ENCODE peak calls at places on chromosomes 12 and 14, in four cellular contexts. I is Caco-2, W is PC-3, M is DND-41. B is an unnamed sample. For H3K36me3, the result is how much of the 10 kb centered on the place peaks cover.

GRCh38 chr12:40225337-40225983 is 663 bp downstream of the LRRK2 start:
- DNase-seq in I (no peak), M (no peak), W (no peak), B (no peak)

GRCh38 chr14:77290705-77291104 is 19.7 kb upstream of the NGB start:
- DNase-seq in W (peak), M (no peak), I (no peak), B (no peak)

GRCh38 chr12:67758119-67758873 is 109.8 kb downstream of the DYRK2 start:
- DNase-seq in W (no peak), I (no peak), M (no peak), B (no peak)

GRCh38 chr14:78486621-78487020 is 316.4 kb downstream of the NRXN3 start:
- DNase-seq in W (no peak), I (no peak), M (no peak), B (no peak)

GRCh38 chr14:90815817-90816662 is at the start of gene TTC7B:
- DNase-seq in M (peak), W (peak), I (peak), B (peak)

GRCh38 chr12:542290-543113 is 82.8 kb downstream of the B4GALNT3 start:
- DNase-seq in I (no peak), M (no peak), W (no peak), B (no peak)

GRCh38 chr12:25495336-25496097 is 57.6 kb downstream of the LMNTD1 start:
- DNase-seq in W (peak), M (no peak), I (peak), B (no peak)

GRCh38 chr12:30794020-30794419 is 39.3 kb upstream of the CAPRIN2 start:
- DNase-seq in W (peak), I (no peak), M (no peak), B (no peak)

GRCh38 chr14:71725802-71726638 is 206.2 kb upstream of the RGS6 start:
- DNase-seq in I (no peak), W (peak), M (no peak), B (no peak)

GRCh38 chr12:1702708-1703107 is 11.8 kb downstream of the ADIPOR2 start:
- DNase-seq in M (no peak), W (no peak), I (no peak), B (no peak)

GRCh38 chr14:97408937-97409860 is 612.0 kb downstream of the VRK1 start:
- DNase-seq in M (peak), I (no peak), W (no peak), B (peak)

GRCh38 chr14:29805415-29806123 is 122.1 kb downstream of the PRKD1 start:
- DNase-seq in I (no peak), M (no peak), W (peak), B (no peak)

GRCh38 chr14:71754422-71755095 is 177.7 kb upstream of the RGS6 start:
- DNase-seq in I (no peak), M (no peak), W (no peak), B (no peak)

GRCh38 chr14:101731187-101732080 is 30.1 kb upstream of the PPP2R5C start:
- DNase-seq in M (peak), W (peak), I (peak), B (peak)

GRCh38 chr14:61229475-61229888 is 51.7 kb downstream of the TMEM30B start:
- DNase-seq in M (no peak), W (peak), I (no peak), B (no peak)

GRCh38 chr14:21024668-21025373 is at the start of gene NDRG2:
- DNase-seq in M (peak), W (no peak), I (peak), B (peak)

GRCh38 chr14:102949062-102949800 is 26.8 kb downstream of the AMN start:
- DNase-seq in M (peak), I (no peak), W (peak), B (peak)

GRCh38 chr12:122346054-122346453 is 76.4 kb downstream of the CLIP1 start:
- DNase-seq in M (no peak), I (no peak), W (no peak), B (no peak)

GRCh38 chr12:112418248-112418595 is 525 bp upstream of the PTPN11 start:
- DNase-seq in M (peak), I (no peak), W (no peak), B (no peak)

GRCh38 chr14:99287269-99287942 is 15.4 kb upstream of the BCL11B start:
- DNase-seq in W (no peak), M (no peak), I (no peak), B (no peak)

GRCh38 chr12:113580437-113580836 is 108.8 kb upstream of the LHX5 start:
- DNase-seq in W (no peak), I (no peak), M (no peak), B (no peak)

GRCh38 chr12:106906715-106907114 is 49.0 kb upstream of the TMEM263 start:
- DNase-seq in M (no peak), W (no peak), I (no peak), B (no peak)

GRCh38 chr12:95191060-95191696 is 26.1 kb downstream of the FGD6 start:
- DNase-seq in W (no peak), I (no peak), M (no peak), B (no peak)
- H3K36me3 ChIP-seq in W (under half), I (under half), M (under half), B (under half)

GRCh38 chr12:7116196-7116595 is 7.2 kb upstream of the C1RL start:
- DNase-seq in I (no peak), M (no peak), W (no peak), B (no peak)

GRCh38 chr12:7114851-7115250 is 5.8 kb upstream of the C1RL start:
- DNase-seq in I (no peak), W (no peak), M (no peak), B (no peak)

GRCh38 chr12:7114008-7114407 is 5.0 kb upstream of the C1RL start:
- DNase-seq in I (no peak), W (no peak), M (no peak), B (no peak)

GRCh38 chr12:7112041-7112440 is 3.0 kb upstream of the C1RL start:
- DNase-seq in M (no peak), W (no peak), I (no peak), B (no peak)

DNA sequence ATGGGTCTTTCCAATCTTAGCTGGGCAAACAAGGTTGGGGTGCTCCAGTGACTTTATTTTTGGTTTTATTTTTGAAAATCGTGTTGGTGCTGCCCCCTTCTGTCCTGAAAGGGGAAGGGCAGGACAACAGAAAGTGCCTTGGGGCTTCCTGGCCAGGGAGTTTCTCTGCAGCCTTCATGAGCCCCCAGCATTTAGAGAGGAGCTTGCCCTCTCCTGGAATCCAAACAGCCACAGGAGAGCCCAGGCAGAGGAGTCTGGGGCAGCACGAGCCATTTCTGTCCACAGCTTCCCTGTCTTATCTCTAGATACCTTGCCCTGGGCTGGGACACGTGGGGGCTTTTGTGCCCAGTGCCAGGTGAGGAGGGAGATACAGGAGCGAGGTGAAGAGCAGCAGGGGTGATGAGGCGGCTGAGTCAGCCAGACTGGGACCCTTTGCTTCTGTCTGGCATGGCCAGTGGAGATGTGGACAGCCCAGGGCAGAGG is 4.4 kb upstream of the C1RL start:
- DNase-seq in I (peak), M (peak), W (peak), B (peak)
- H3K4me3 ChIP-seq in I (no peak), M (no peak), W (no peak), B (no peak)

GRCh38 chr12:45517360-45517759 is 212.1 kb upstream of the ARID2 start:
- DNase-seq in M (no peak), I (no peak), W (no peak), B (no peak)
- H3K36me3 ChIP-seq in M (under half), I (under half), W (under half), B (under half)

DNA sequence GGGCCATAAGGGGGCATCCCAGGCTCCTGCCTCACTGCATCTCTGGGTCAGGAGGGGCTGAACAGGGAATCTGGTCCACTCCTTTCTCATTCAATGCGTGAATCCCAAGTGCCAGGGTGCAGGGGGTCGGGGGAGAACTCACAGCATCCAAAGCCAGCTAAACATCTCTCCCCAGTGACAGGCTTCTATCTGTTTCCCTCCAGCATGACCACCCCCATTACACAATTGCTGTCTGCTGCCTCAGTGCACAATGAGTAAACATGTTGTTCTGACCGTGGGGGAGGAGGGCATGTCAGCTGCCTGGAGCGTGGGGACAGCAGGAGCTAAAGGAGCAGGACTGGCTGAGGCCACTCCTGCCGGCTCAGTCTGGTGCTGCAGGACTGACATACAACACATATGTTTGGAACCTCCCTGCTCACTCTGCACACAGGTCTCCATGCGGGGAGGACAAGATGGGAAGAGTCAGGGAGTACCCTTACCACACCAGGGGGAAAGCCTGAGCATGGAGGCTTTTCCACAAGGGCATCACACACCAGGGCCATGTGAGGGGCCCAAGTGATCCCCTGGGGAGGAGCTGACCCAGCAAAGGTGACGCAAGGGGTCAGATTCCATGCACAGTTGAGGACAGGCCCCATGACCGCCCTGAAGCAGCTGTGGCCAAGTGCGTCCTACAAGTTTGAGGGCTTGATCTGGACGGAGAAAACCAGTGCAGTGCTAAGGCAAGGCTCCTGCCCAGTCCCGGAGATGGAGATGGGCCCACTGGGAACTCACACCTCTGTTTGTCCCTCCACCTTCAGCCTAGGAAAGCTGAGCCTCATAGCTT is 1.4 kb downstream of the TNS2 start:
- DNase-seq in W (no peak), I (peak), M (no peak), B (no peak)
- H3K4me3 ChIP-seq in W (peak), I (no peak), M (no peak), B (no peak)

DNA sequence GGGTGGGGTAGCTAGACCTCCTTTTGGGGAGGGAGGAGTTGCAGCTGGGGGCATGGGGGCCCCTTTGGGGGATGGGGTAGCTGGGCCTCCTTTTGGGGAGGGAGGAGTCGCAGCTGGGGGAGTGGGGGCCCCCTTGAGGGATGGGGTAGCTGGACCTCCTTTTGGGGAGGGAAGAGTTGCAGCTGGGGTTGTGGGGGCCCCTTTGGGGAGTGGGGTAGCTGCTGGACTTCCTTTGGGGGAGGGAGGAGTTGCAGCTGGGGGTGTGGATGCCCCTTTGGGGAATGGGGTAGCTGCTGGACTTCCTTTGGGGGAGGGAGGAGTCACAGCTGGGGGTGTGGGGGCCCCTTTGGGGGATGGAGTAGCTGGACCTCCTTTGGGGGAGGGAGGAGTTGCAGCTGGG is 6.9 kb downstream of the NACA start:
- DNase-seq in I (no peak), M (peak), W (no peak), B (no peak)
- H3K36me3 ChIP-seq in I (under half), M (half or more), W (half or more), B (under half)

GRCh38 chr14:105473033-105473676 is 1.5 kb upstream of the CRIP2 start:
- DNase-seq in W (peak), I (no peak), M (no peak), B (no peak)
- H3K4me3 ChIP-seq in W (peak), I (peak), M (no peak), B (peak)

GRCh38 chr12:12081836-12082497 is 11.2 kb downstream of the BCL2L14 start:
- DNase-seq in W (peak), M (no peak), I (peak), B (no peak)
- H3K36me3 ChIP-seq in W (under half), M (under half), I (under half), B (under half)

DNA sequence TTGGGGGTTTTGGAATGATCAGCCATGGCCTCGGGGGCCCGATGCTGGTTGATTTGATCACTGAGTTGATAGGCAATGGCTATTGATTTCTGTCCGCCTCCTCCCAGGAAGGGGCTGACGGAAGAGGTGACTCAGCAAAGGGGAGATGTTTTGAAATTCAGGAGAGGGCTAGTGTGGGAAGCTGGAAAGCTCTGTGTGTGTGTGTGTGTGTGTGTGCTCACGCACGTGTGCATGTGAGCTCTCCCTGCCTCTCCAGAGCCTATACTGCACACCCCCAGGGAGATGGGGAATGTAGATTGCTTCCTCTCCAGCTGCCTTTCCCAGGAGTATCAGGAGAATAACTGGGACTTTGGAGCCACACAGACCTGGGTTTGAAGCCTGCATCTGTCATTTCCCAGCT is 184.9 kb upstream of the MYL2 start:
- DNase-seq in W (no peak), I (no peak), M (no peak), B (no peak)
- H3K4me3 ChIP-seq in W (no peak), I (no peak), M (no peak), B (no peak)

DNA sequence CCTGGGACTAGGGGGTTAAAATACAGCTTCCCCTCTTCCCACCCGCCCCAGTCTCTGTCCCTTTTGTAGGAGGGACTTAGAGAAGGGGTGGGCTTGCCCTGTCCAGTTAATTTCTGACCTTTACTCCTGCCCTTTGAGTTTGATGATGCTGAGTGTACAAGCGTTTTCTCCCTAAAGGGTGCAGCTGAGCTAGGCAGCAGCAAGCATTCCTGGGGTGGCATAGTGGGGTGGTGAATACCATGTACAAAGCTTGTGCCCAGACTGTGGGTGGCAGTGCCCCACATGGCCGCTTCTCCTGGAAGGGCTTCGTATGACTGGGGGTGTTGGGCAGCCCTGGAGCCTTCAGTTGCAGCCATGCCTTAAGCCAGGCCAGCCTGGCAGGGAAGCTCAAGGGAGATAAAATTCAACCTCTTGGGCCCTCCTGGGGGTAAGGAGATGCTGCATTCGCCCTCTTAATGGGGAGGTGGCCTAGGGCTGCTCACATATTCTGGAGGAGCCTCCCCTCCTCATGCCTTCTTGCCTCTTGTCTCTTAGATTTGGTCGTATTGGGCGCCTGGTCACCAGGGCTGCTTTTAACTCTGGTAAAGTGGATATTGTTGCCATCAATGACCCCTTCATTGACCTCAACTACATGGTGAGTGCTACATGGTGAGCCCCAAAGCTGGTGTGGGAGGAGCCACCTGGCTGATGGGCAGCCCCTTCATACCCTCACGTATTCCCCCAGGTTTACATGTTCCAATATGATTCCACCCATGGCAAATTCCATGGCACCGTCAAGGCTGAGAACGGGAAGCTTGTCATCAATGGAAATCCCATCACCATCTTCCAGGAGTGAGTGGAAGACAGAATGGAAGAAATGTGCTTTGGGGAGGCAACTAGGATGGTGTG is 1.9 kb downstream of the GAPDH start:
- DNase-seq in W (no peak), M (no peak), I (no peak), B (no peak)
- H3K36me3 ChIP-seq in W (under half), M (half or more), I (under half), B (under half)

DNA sequence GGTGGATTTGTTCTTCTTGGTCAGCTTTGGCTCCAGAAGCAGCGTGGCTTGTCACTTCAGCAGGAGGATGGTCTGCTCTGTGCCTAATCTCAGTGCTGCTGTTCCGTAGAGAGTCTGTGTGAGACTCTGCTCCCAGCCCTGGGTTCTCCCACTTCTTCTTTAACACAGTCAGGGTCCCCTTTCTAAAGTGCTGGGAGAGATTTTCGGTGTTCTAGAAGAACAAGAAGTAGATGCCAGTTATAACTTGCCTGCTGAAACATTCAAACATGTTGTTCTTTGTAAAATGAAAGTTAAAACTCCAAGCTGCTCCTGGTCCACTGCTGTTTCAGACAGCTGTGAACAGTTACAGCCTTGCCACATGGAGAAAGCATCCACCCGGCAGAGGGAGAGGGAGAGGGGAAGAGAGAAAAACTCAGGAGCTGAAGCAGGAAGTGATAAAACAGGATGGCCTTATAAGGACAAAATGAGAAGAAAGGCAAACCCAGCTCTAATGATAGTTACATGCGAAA is 55.2 kb upstream of the CERS5 start:
- DNase-seq in W (peak), M (peak), I (peak), B (peak)
- H3K4me3 ChIP-seq in W (peak), M (peak), I (no peak), B (peak)

B was measured in naive thymus-derived CD4-positive, alpha-beta T cell.